ENCODE peak calls at places on chromosomes 16 and 17, in ten cellular contexts. J, U, I, V, O, F, X, T, P and S are unnamed samples.

GRCh38 chr17:11506635-11507034 is 91.6 kb upstream of the DNAH9 start:
- DNase-seq in P (peak), I (peak), V (peak), O (no peak), J (no peak), F (peak), X (no peak), U (no peak), T (peak), S (no peak)

GRCh38 chr17:66542183-66542966 is 240.0 kb downstream of the PRKCA start:
- DNase-seq in I (no peak), O (no peak), P (peak), V (peak), X (no peak), J (peak), T (no peak), F (no peak), U (peak), S (peak)

GRCh38 chr16:2692251-2692947 is 10.1 kb downstream of the KCTD5 start:
- DNase-seq in U (no peak), X (no peak), T (no peak), J (no peak), O (no peak), P (no peak), V (no peak), I (no peak), F (no peak), S (no peak)

GRCh38 chr17:51640108-51640622 is 379.8 kb downstream of the UTP18 start:
- DNase-seq in J (no peak), T (peak), P (peak), F (peak), U (no peak), O (no peak), I (no peak), X (no peak), V (peak), S (peak)

GRCh38 chr17:76019830-76020467 is 7.2 kb downstream of the EVPL start:
- DNase-seq in V (no peak), P (no peak), X (no peak), O (no peak), J (no peak), I (no peak), T (no peak), U (no peak), F (no peak), S (no peak)

GRCh38 chr16:4324871-4325740 is 9.2 kb downstream of the GLIS2 start:
- DNase-seq in J (no peak), V (no peak), F (no peak), X (no peak), I (no peak), U (no peak), T (no peak), P (no peak), O (no peak), S (no peak)

GRCh38 chr16:88345031-88345942 is 37.5 kb upstream of the ZNF469 start:
- DNase-seq in U (no peak), O (no peak), P (no peak), J (no peak), I (no peak), F (no peak), X (no peak), V (no peak), T (no peak), S (no peak)

GRCh38 chr16:22001591-22001990 is 675 bp upstream of the PDZD9 start:
- DNase-seq in J (peak), U (no peak), I (no peak), P (no peak), T (no peak), O (no peak), X (no peak), F (no peak), V (peak), S (no peak)

GRCh38 chr16:12319464-12320030 is 343.0 kb downstream of the SNX29 start:
- DNase-seq in U (peak), V (no peak), F (no peak), I (peak), J (no peak), T (no peak), X (no peak), O (no peak), P (no peak), S (no peak)

GRCh38 chr17:78332991-78333390 is 26.9 kb downstream of the SOCS3 start:
- DNase-seq in O (no peak), I (no peak), P (peak), V (no peak), U (no peak), J (no peak), T (no peak), F (no peak), X (no peak), S (no peak)

GRCh38 chr17:7561589-7562207 is at the start of gene SENP3:
- DNase-seq in U (peak), O (peak), T (peak), V (peak), X (peak), P (peak), F (peak), I (peak), J (peak), S (peak)

GRCh38 chr17:32689348-32689747 is 187.6 kb downstream of the MYO1D start:
- DNase-seq in V (peak), F (no peak), X (no peak), T (no peak), O (no peak), J (no peak), U (no peak), I (peak), P (no peak), S (no peak)

GRCh38 chr16:54883358-54883757 is 47.3 kb upstream of the IRX5 start:
- DNase-seq in I (no peak), V (no peak), P (no peak), F (no peak), U (no peak), T (no peak), X (no peak), O (no peak), J (no peak), S (no peak)

GRCh38 chr16:47045023-47045422 is 71.5 kb upstream of the DNAJA2 start:
- DNase-seq in J (peak), U (no peak), I (peak), V (no peak), F (no peak), X (no peak), P (no peak), O (no peak), T (no peak), S (no peak)

GRCh38 chr16:17269434-17269833 is 201.3 kb downstream of the XYLT1 start:
- DNase-seq in V (no peak), P (no peak), J (peak), O (no peak), I (no peak), F (no peak), T (no peak), U (no peak), X (no peak), S (no peak)

GRCh38 chr17:41633498-41634197 is 9.3 kb upstream of the KRT17 start:
- DNase-seq in O (no peak), P (peak), T (no peak), U (no peak), X (no peak), J (no peak), I (no peak), F (no peak), V (no peak), S (no peak)

GRCh38 chr16:1054660-1055556 is 17.6 kb upstream of the SSTR5 start:
- DNase-seq in I (peak), T (peak), F (peak), U (peak), P (no peak), J (peak), O (peak), X (peak), V (peak), S (peak)

GRCh38 chr17:57868007-57868774 is 18.3 kb upstream of the MRPS23 start:
- DNase-seq in U (peak), I (peak), J (peak), F (peak), P (no peak), O (peak), X (peak), V (peak), T (peak), S (peak)

GRCh38 chr17:17935321-17936271 is 36.6 kb downstream of the TOM1L2 start:
- DNase-seq in U (peak), I (no peak), X (no peak), F (no peak), O (no peak), J (peak), P (no peak), T (peak), V (peak), S (peak)

GRCh38 chr16:4157376-4157825 is 41.2 kb upstream of the ADCY9 start:
- DNase-seq in O (no peak), P (no peak), T (no peak), F (no peak), I (no peak), J (no peak), V (no peak), U (no peak), X (no peak), S (no peak)

GRCh38 chr16:72493681-72494415 is 321.9 kb upstream of the PMFBP1 start:
- DNase-seq in U (no peak), X (no peak), T (no peak), I (no peak), F (no peak), V (peak), P (peak), J (peak), O (no peak), S (no peak)

GRCh38 chr17:44826123-44826790 is 3.8 kb downstream of the GJC1 start:
- DNase-seq in F (no peak), V (peak), P (no peak), O (no peak), T (no peak), X (peak), U (no peak), I (no peak), J (no peak), S (no peak)

GRCh38 chr17:10210151-10210574 is 11.8 kb upstream of the GAS7 start:
- DNase-seq in T (peak), V (peak), J (peak), X (no peak), P (no peak), F (no peak), U (peak), O (no peak), I (no peak), S (no peak)

GRCh38 chr16:56477096-56477878 is 25.9 kb downstream of the OGFOD1 start:
- DNase-seq in P (no peak), X (peak), V (peak), T (no peak), U (peak), I (peak), O (peak), J (peak), F (peak), S (peak)

GRCh38 chr17:74603032-74603635 is 11.1 kb upstream of the CD300LD start:
- DNase-seq in T (no peak), U (no peak), I (no peak), X (no peak), O (no peak), F (no peak), P (peak), J (no peak), V (no peak), S (no peak)

GRCh38 chr16:88007321-88007731 is 56.1 kb downstream of the BANP start:
- DNase-seq in J (no peak), P (no peak), U (no peak), V (no peak), F (no peak), I (peak), O (no peak), X (peak), T (no peak), S (no peak)

GRCh38 chr17:81064746-81065475 is 30.0 kb downstream of the BAIAP2 start:
- DNase-seq in F (no peak), T (no peak), O (no peak), X (no peak), U (peak), J (peak), P (no peak), V (no peak), I (peak), S (no peak)

GRCh38 chr17:3626831-3627565 is 9.1 kb downstream of the SHPK start:
- DNase-seq in O (no peak), F (no peak), J (peak), I (peak), U (no peak), T (no peak), P (no peak), V (no peak), X (no peak), S (no peak)

GRCh38 chr16:29316673-29317237 is 89.8 kb downstream of the NPIPB11 start:
- DNase-seq in X (no peak), I (no peak), F (no peak), P (no peak), O (no peak), V (no peak), J (no peak), T (no peak), U (peak), S (no peak)

GRCh38 chr16:52540910-52541309 is 6.0 kb downstream of the TOX3 start:
- DNase-seq in I (no peak), J (no peak), X (no peak), T (no peak), U (no peak), F (no peak), P (no peak), O (no peak), V (no peak), S (no peak)